ENCODE peak calls at places on chromosomes 6 and 20, in seven cellular contexts. T, H, Z, F, M, D and S are unnamed samples.

GRCh38 chr20:57053798-57054552 is 212.5 kb downstream of the BMP7 start:
- DNase-seq in T (no peak), H (no peak), Z (no peak), F (peak; percentile 46), M (no peak), D (no peak), S (no peak)

GRCh38 chr20:63167918-63168520 is 47.9 kb downstream of the YTHDF1 start:
- DNase-seq in T (no peak), H (no peak), Z (no peak), F (no peak), M (no peak), D (no peak), S (no peak)

GRCh38 chr20:63657260-63657936 is 714 bp upstream of the RTEL1 start:
- DNase-seq in T (no peak), H (no peak), Z (no peak), F (peak; percentile 64), M (no peak), D (no peak), S (no peak)

GRCh38 chr6:107230024-107230423 is 114.7 kb upstream of the BEND3 start:
- DNase-seq in T (no peak), H (no peak), Z (peak; percentile 16), F (no peak), M (no peak), D (no peak), S (peak; percentile 52)

GRCh38 chr6:36131517-36132220 is 1.4 kb downstream of the MAPK13 start:
- DNase-seq in T (no peak), H (peak; percentile 41), Z (peak; percentile 92), F (no peak), M (peak; percentile 69), D (no peak), S (no peak)

GRCh38 chr20:12012241-12013222 is 94.8 kb downstream of the BTBD3 start:
- DNase-seq in T (no peak), H (no peak), Z (peak; percentile 11), F (no peak), M (peak; percentile 7), D (peak; percentile 11), S (peak; percentile 80)

GRCh38 chr6:47234258-47234933 is 75.3 kb downstream of the TNFRSF21 start:
- DNase-seq in T (no peak), H (no peak), Z (no peak), F (no peak), M (no peak), D (no peak), S (no peak)

GRCh38 chr20:61220131-61220530 is 31.9 kb upstream of the CDH4 start:
- DNase-seq in T (no peak), H (no peak), Z (no peak), F (no peak), M (no peak), D (no peak), S (no peak)

GRCh38 chr20:58277578-58278344 is 31.8 kb upstream of the RAB22A start:
- DNase-seq in T (no peak), H (no peak), Z (no peak), F (no peak), M (no peak), D (no peak), S (no peak)

GRCh38 chr6:47669684-47670515 is 28.5 kb upstream of the ADGRF4 start:
- DNase-seq in T (peak; percentile 77), H (no peak), Z (no peak), F (no peak), M (no peak), D (no peak), S (no peak)

GRCh38 chr20:13765868-13766416 is 18.8 kb downstream of the ESF1 start:
- DNase-seq in T (no peak), H (no peak), Z (no peak), F (no peak), M (no peak), D (no peak), S (no peak)

DNA sequence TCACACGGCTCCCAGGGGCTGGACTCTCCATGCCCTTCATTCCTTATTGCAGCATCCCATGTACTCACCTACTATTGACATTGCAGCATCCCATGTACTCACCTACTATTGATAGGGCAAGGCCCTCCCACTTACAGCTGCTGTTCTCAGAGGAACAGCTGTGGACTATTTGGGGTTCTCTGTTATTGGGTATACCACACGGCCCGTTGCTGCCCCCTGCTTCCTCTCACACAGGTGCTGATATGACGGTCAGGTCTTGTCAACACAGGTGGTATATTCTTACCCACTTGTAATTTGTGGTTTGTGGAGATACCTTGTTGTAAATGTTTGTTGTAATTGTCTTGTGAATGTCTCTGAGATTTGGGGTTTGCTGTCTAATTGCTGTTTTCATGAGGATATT is 18.8 kb downstream of the ALDH5A1 start:
- DNase-seq in T (no peak), H (no peak), Z (no peak), F (no peak), M (no peak), D (no peak), S (no peak)
- TF ChIP-seq CTCF in T (no peak), H (no peak), Z (no peak), F (no peak), M (no peak), D (no peak), S (no peak)

GRCh38 chr6:126181173-126181741 is 158.7 kb upstream of the CENPW start:
- DNase-seq in T (peak; percentile 76), H (no peak), Z (no peak), F (no peak), M (no peak), D (no peak), S (no peak)
- H3K4me3 ChIP-seq in T (no peak overlapping the region), H (no peak overlapping the region), Z (no peak overlapping the region), F (no peak overlapping the region), M (no peak overlapping the region), D (no peak overlapping the region), S (no peak overlapping the region)

DNA sequence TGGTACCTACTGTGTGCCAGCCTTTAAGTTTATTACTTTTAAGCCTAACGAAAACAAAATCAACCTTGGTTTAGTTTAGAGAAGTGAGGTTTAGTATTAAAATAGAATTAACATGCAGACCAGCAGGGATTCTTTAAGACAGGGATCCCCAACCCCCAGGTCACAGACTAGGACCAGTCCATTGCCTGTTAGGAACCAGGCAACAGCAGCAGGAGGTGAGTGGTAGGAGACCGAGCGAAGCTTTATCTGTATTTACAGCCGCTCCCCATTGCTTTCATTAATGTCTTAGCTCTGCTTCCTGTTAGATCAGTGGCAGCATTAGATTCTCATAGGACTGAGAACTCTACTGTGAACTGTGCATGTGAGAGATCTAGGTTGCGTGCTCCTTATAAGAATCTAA is 225.9 kb downstream of the NKAIN2 start:
- DNase-seq in T (no peak), H (no peak), Z (no peak), F (no peak), M (no peak), D (no peak), S (no peak)
- TF ChIP-seq CTCF in T (no peak), H (no peak), Z (no peak), F (no peak), M (no peak), D (no peak), S (no peak)

DNA sequence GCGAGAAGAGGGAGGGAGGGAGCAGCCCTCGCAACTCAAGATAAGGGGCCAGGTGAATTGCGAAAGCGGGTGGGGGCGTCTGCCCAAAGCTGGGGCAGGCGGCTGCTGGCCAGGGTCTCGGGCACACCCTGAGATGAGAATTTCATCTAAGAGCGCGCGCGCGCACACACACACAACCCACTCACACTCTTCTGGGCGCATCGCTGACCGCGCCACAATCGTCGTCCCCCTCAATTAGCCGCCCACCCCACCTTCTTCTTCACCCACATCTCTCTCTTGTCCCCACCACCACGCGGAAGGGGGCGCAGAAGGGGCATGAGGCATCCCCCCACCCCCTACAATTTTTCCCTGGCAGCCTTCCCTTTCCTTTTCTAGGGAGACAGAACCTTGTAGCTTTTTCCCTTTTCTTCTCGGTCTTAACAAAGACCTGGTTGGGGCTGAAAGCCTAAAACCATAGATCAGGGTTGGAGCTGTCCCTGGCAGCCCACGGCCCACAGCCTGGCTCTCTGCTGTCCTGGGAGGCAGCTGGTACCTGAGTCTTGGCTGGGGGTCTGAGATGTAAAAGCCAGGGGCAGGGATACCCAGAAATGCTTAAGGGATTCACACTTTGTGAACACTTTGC is 737 bp upstream of the PTPRT start:
- DNase-seq in T (no peak), H (no peak), Z (no peak), F (no peak), M (no peak), D (no peak), S (no peak)
- H3K4me3 ChIP-seq in T (no peak overlapping the region), H (no peak overlapping the region), Z (no peak overlapping the region), F (no peak overlapping the region), M (no peak overlapping the region), D (no peak overlapping the region), S (no peak overlapping the region)

DNA sequence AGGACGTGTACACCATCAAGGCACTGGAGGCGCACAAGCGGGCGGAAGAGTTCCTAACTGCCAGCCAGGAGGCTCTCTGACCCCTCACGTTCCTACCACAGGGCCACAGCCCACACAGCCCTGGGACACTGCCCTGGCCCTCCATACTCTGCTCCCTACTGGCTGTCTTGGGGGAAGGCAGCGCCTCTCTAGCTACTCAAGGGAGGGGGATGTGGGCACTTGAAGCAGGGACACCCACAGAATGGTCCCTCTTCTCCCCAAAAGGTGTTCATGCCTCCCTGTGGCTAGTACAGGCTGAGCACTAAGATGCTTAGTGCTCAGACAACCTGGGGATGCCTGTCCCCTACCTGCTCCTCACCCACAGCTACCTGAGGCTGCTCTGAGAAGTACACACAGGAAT is 2.5 kb downstream of the MEA1 start:
- DNase-seq in T (no peak), H (no peak), Z (no peak), F (no peak), M (no peak), D (no peak), S (peak; percentile 23)
- TF ChIP-seq CTCF in T (no peak), H (no peak), Z (no peak), F (no peak), M (no peak), D (no peak), S (no peak)

DNA sequence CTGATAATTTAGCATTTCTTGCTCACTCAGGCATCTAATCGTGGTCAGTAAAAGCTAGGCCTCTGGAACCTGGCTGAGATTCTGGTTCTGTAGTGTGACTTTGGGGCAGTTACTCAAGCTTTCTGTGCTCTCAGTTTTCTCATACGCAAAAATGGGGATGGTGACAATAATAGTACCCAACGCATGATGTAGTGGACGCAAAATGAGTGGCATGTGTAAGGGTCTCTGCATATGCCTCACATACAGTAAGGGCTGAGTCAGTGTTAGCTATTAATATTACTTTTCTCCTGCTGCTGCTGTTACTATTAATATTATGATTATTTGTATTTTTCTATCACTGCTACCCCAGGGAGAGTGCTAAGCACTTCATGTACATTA is 686 bp downstream of the GINS1 start:
- DNase-seq in T (no peak), H (no peak), Z (no peak), F (no peak), M (no peak), D (no peak), S (peak; percentile 25)
- H3K4me3 ChIP-seq in T (peak overlapping the region; percentile 90), H (peak overlapping the region; percentile 71), Z (peak overlapping the region; percentile 97), F (peak overlapping the region; percentile 65), M (peak overlapping the region; percentile 74), D (peak overlapping the region; percentile 30), S (peak overlapping the region; percentile 91)

GRCh38 chr6:88982720-88983119 is 19.3 kb upstream of the RNGTT start:
- DNase-seq in T (peak; percentile 18), H (peak; percentile 22), Z (peak; percentile 70), F (peak; percentile 84), M (no peak), D (peak; percentile 41), S (peak; percentile 75)
- TF ChIP-seq CTCF in T (peak; percentile 61), H (peak; percentile 84), Z (peak; percentile 52), F (peak; percentile 73), M (peak; percentile 77), D (peak; percentile 83), S (peak; percentile 53)

GRCh38 chr20:8587810-8588209 is 455.7 kb downstream of the PLCB1 start:
- DNase-seq in T (no peak), H (no peak), Z (no peak), F (no peak), M (no peak), D (no peak), S (no peak)

GRCh38 chr20:8587246-8587645 is 455.2 kb downstream of the PLCB1 start:
- DNase-seq in T (no peak), H (no peak), Z (no peak), F (no peak), M (no peak), D (no peak), S (no peak)

GRCh38 chr20:8589956-8590355 is 457.9 kb downstream of the PLCB1 start:
- DNase-seq in T (no peak), H (no peak), Z (no peak), F (no peak), M (no peak), D (no peak), S (peak; percentile 14)
- H3K4me3 ChIP-seq in T (no peak overlapping the region), H (no peak overlapping the region), Z (no peak overlapping the region), F (no peak overlapping the region), M (no peak overlapping the region), D (no peak overlapping the region), S (no peak overlapping the region)